ENCODE peak calls at places on chromosomes 16 and 17, in seven cellular contexts. O is HCT116, Y is colonic mucosa, D is Calu3, K is heart right ventricle, R is tibial nerve, C is suprapubic skin. B is an unnamed sample.

GRCh38 chr16:15973460-15973859 is 24.0 kb downstream of the ABCC1 start:
- DNase-seq in D (no peak), K (no peak), R (no peak), C (no peak), Y (no peak), O (no peak), B (no peak)

GRCh38 chr16:27199747-27200146 is 3.6 kb upstream of the KDM8 start:
- DNase-seq in O (no peak), D (no peak), Y (no peak), R (no peak), C (no peak), K (no peak), B (no peak)

GRCh38 chr17:31318298-31319190 is 2.9 kb downstream of the EVI2A start:
- DNase-seq in C (no peak), O (no peak), K (peak), D (no peak), R (peak), Y (peak), B (no peak)

GRCh38 chr17:3959295-3959899 is 4.8 kb downstream of the ATP2A3 start:
- DNase-seq in K (no peak), Y (peak), C (no peak), R (no peak), D (peak), O (no peak), B (no peak)

GRCh38 chr16:50338371-50339231 is 30.2 kb downstream of the BRD7 start:
- DNase-seq in O (no peak), C (no peak), K (no peak), R (no peak), Y (no peak), D (no peak), B (no peak)

GRCh38 chr16:71358464-71359031 is at the start of gene CALB2:
- DNase-seq in Y (peak), R (peak), D (peak), C (no peak), K (peak), O (no peak), B (peak)

GRCh38 chr17:8122923-8123694 is 797 bp downstream of the HES7 start:
- DNase-seq in R (peak), Y (peak), C (no peak), D (no peak), K (no peak), O (no peak), B (no peak)

GRCh38 chr17:49471769-49472168 is 23.3 kb upstream of the NGFR start:
- DNase-seq in Y (no peak), O (no peak), C (no peak), K (no peak), R (no peak), D (no peak), B (no peak)

GRCh38 chr17:12667299-12667958 is 1.7 kb downstream of the MYOCD start:
- DNase-seq in C (no peak), K (no peak), D (peak), Y (no peak), O (peak), R (no peak), B (no peak)

GRCh38 chr16:86375370-86375769 is 135.0 kb upstream of the FOXF1 start:
- DNase-seq in Y (no peak), R (no peak), O (no peak), D (no peak), C (no peak), K (no peak), B (no peak)

GRCh38 chr16:82874672-82875071 is 247.9 kb downstream of the CDH13 start:
- DNase-seq in R (no peak), D (no peak), K (no peak), O (no peak), C (no peak), Y (no peak), B (no peak)

GRCh38 chr17:73718912-73719311 is 74.7 kb upstream of the SDK2 start:
- DNase-seq in Y (no peak), K (no peak), D (no peak), O (no peak), C (no peak), R (peak), B (no peak)

GRCh38 chr16:20711277-20711911 is 13.9 kb upstream of the ACSM1 start:
- DNase-seq in C (no peak), R (no peak), O (no peak), K (no peak), Y (no peak), D (no peak), B (no peak)

GRCh38 chr17:13074026-13074425 is 56.2 kb upstream of the ELAC2 start:
- DNase-seq in C (no peak), R (no peak), K (no peak), Y (no peak), D (no peak), O (peak), B (no peak)

GRCh38 chr17:40538019-40538935 is 27.0 kb downstream of the CCR7 start:
- DNase-seq in Y (no peak), R (no peak), D (no peak), C (no peak), O (no peak), K (peak), B (no peak)

GRCh38 chr17:75036643-75037268 is 10.0 kb downstream of the ATP5PD start:
- DNase-seq in D (no peak), O (peak), C (peak), K (peak), Y (peak), R (peak), B (no peak)

GRCh38 chr16:87180069-87180468 is 137.1 kb downstream of the C16orf95 start:
- DNase-seq in Y (no peak), R (no peak), K (no peak), D (no peak), C (no peak), O (no peak), B (no peak)

GRCh38 chr17:36680701-36681202 is 79.4 kb downstream of the MRM1 start:
- DNase-seq in C (no peak), R (no peak), K (no peak), Y (no peak), D (no peak), O (no peak), B (no peak)

GRCh38 chr17:29891131-29891530 is 38.9 kb downstream of the SSH2 start:
- DNase-seq in C (no peak), O (no peak), R (no peak), K (no peak), Y (no peak), D (no peak), B (no peak)

GRCh38 chr16:25260416-25260815 is 2.8 kb upstream of the ZKSCAN2 start:
- DNase-seq in R (no peak), K (no peak), D (no peak), O (no peak), C (no peak), Y (no peak), B (no peak)

GRCh38 chr16:85557083-85557975 is 55.8 kb upstream of the GSE1 start:
- DNase-seq in O (no peak), Y (peak), D (peak), C (no peak), K (no peak), R (no peak), B (no peak)

GRCh38 chr16:66677179-66677578 is 19.4 kb downstream of the CMTM4 start:
- DNase-seq in D (no peak), Y (no peak), R (no peak), C (no peak), O (no peak), K (no peak), B (no peak)

GRCh38 chr17:44112284-44113280 is 10.9 kb downstream of the HDAC5 start:
- DNase-seq in O (no peak), D (no peak), C (no peak), R (no peak), Y (no peak), K (peak), B (no peak)

GRCh38 chr16:56789360-56789759 is 59.4 kb downstream of the NUP93 start:
- DNase-seq in D (peak), Y (peak), R (no peak), K (peak), O (peak), C (no peak), B (no peak)
- TF ChIP-seq CTCF in D (no peak), Y (no peak), R (peak), K (peak), O (peak), C (no peak), B (peak)

GRCh38 chr17:76501018-76501826 is at the start of gene RHBDF2:
- DNase-seq in K (peak), Y (peak), D (peak), C (peak), O (peak), R (peak), B (peak)

GRCh38 chr17:76502326-76503211 is 1.3 kb upstream of the RHBDF2 start:
- DNase-seq in Y (no peak), R (no peak), D (no peak), O (no peak), C (no peak), K (no peak), B (no peak)

GRCh38 chr17:76506408-76507328 is 5.4 kb upstream of the RHBDF2 start:
- DNase-seq in K (peak), C (peak), Y (peak), R (peak), D (peak), O (peak), B (peak)

GRCh38 chr17:76501827-76502307 is 644 bp upstream of the RHBDF2 start:
- DNase-seq in R (no peak), C (no peak), Y (no peak), D (no peak), O (no peak), K (no peak), B (no peak)

DNA sequence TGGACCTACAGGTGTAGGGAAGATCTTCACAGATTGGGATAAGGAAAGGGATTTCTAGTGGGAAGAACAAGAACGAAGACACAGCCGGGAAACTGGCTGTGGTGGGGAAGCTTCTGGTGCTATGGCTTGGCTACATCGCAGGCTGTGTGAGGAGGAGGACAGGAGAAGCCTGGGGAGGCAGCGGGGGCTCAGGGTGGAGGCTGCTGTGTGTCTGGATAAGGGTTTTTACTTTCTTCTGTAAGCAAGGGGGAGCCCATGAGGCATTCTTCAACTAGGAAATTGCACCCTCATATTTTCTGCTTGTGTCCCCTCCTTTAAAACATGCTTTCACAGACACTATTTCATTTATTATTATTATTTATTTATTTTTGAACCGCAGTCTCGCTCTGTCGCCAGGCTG is 2.9 kb upstream of the RHBDF2 start:
- DNase-seq in C (no peak), D (no peak), Y (no peak), R (no peak), K (no peak), O (no peak), B (no peak)
- TF ChIP-seq CTCF in C (no peak), D (no peak), Y (no peak), R (no peak), K (no peak), O (peak), B (no peak)

GRCh38 chr17:15232517-15232915 is 32.6 kb downstream of the PMP22 start:
- DNase-seq in D (no peak), K (no peak), R (no peak), C (no peak), O (no peak), Y (no peak), B (no peak)

GRCh38 chr17:15233971-15234370 is 31.2 kb downstream of the PMP22 start:
- DNase-seq in R (no peak), K (no peak), O (no peak), C (no peak), D (no peak), Y (no peak), B (no peak)

GRCh38 chr17:15231851-15232516 is 33.1 kb downstream of the PMP22 start:
- DNase-seq in O (no peak), C (no peak), D (no peak), K (no peak), Y (no peak), R (no peak), B (no peak)

GRCh38 chr17:15230866-15231265 is 34.3 kb downstream of the PMP22 start:
- DNase-seq in R (no peak), K (no peak), Y (no peak), C (no peak), O (no peak), D (no peak), B (no peak)

GRCh38 chr17:15233022-15233805 is 31.9 kb downstream of the PMP22 start:
- DNase-seq in R (no peak), Y (no peak), D (no peak), C (no peak), O (no peak), K (no peak), B (no peak)
- TF ChIP-seq CTCF in R (peak), Y (no peak), D (no peak), C (no peak), O (peak), K (peak), B (peak)

GRCh38 chr17:28881533-28882056 is 15.9 kb downstream of the FLOT2 start:
- DNase-seq in K (no peak), O (no peak), D (no peak), R (no peak), C (no peak), Y (no peak), B (no peak)

GRCh38 chr17:28880572-28880945 is 17.0 kb downstream of the FLOT2 start:
- DNase-seq in O (no peak), Y (no peak), R (no peak), C (no peak), D (no peak), K (no peak), B (no peak)

GRCh38 chr17:28878158-28878910 is 19.2 kb downstream of the FLOT2 start:
- DNase-seq in C (no peak), Y (no peak), R (no peak), D (no peak), O (no peak), K (no peak), B (no peak)

GRCh38 chr17:28879886-28880571 is 17.5 kb downstream of the FLOT2 start:
- DNase-seq in C (no peak), O (no peak), Y (no peak), R (no peak), D (no peak), K (no peak), B (no peak)

GRCh38 chr17:28878981-28879380 is 18.6 kb downstream of the FLOT2 start:
- DNase-seq in D (peak), R (no peak), K (no peak), O (peak), Y (peak), C (no peak), B (no peak)
- TF ChIP-seq CTCF in D (peak), R (peak), K (peak), O (peak), Y (peak), C (no peak), B (peak)

GRCh38 chr17:9676084-9676483 is 30.8 kb downstream of the USP43 start:
- DNase-seq in R (no peak), C (no peak), Y (no peak), O (no peak), D (peak), K (no peak), B (no peak)
- TF ChIP-seq CTCF in R (no peak), C (no peak), Y (peak), O (no peak), D (no peak), K (peak), B (peak)

GRCh38 chr16:23710008-23710407 is 3.0 kb downstream of the ERN2 start:
- DNase-seq in Y (no peak), R (no peak), D (no peak), C (no peak), K (no peak), O (no peak), B (no peak)
- TF ChIP-seq CTCF in Y (no peak), R (no peak), D (peak), C (no peak), K (no peak), O (peak), B (no peak)

GRCh38 chr17:19507673-19508326 is 25.9 kb upstream of the SLC47A1 start:
- DNase-seq in D (peak), Y (peak), C (peak), K (peak), O (peak), R (peak), B (peak)
- TF ChIP-seq CTCF in D (no peak), Y (no peak), C (no peak), K (no peak), O (no peak), R (peak), B (peak)

B was measured in osteocyte.